ENCODE peak calls at places on chromosomes 13 and 19, in eight cellular contexts. O is fibroblast of pulmonary artery; G is naive thymus-derived CD4-positive, alpha-beta T cell; R is sigmoid colon; F is dorsolateral prefrontal cortex; N is choroid plexus epithelial cell; A is lung; S is fibroblast of mammary gland. Y is an unnamed sample.

GRCh38 chr13:108313382-108313781 is 43.9 kb downstream of the TNFSF13B start:
- DNase-seq in S (peak; percentile 6), G (no peak), A (no peak), N (no peak), R (no peak), O (no peak), F (no peak), Y (no peak)

GRCh38 chr13:114264886-114265611 is 16.4 kb upstream of the UPF3A start:
- DNase-seq in F (no peak), N (peak; percentile 43), A (no peak), R (no peak), G (no peak), S (peak; percentile 66), O (peak; percentile 44), Y (peak; percentile 80)

GRCh38 chr13:67549331-67549730 is 319.2 kb upstream of the PCDH9 start:
- DNase-seq in F (no peak), O (peak; percentile 28), G (no peak), R (no peak), N (peak; percentile 91), S (peak; percentile 68), A (no peak), Y (peak; percentile 99)

GRCh38 chr19:16051254-16052025 is 24.9 kb upstream of the TPM4 start:
- DNase-seq in S (peak; percentile 60), N (peak; percentile 70), F (no peak), G (no peak), O (peak; percentile 39), R (no peak), A (no peak), Y (no peak)

GRCh38 chr19:28235606-28236125 is 977.3 kb downstream of the UQCRFS1 start:
- DNase-seq in O (no peak), R (no peak), G (no peak), S (no peak), A (no peak), F (no peak), N (no peak), Y (no peak)

GRCh38 chr13:96338030-96338429 is 248.1 kb downstream of the HS6ST3 start:
- DNase-seq in F (no peak), S (no peak), R (no peak), O (no peak), A (no peak), G (no peak), N (no peak), Y (no peak)

GRCh38 chr19:19619849-19620210 is 1.3 kb upstream of the PBX4 start:
- DNase-seq in F (no peak), G (no peak), S (no peak), O (no peak), A (no peak), R (no peak), N (no peak), Y (no peak)

GRCh38 chr19:51181913-51182419 is 39.9 kb downstream of the SIGLEC7 start:
- DNase-seq in N (peak; percentile 14), O (no peak), F (peak; percentile 47), S (peak; percentile 7), G (no peak), A (no peak), R (no peak), Y (no peak)

GRCh38 chr19:54469496-54469934 is 3.6 kb downstream of the CDC42EP5 start:
- DNase-seq in F (no peak), R (no peak), A (no peak), S (no peak), G (no peak), N (no peak), O (no peak), Y (no peak)

GRCh38 chr13:114108141-114108761 is 24.2 kb downstream of the RASA3 start:
- DNase-seq in O (no peak), F (peak; percentile 24), R (peak; percentile 58), S (no peak), N (no peak), G (no peak), A (no peak), Y (no peak)

GRCh38 chr13:110680852-110681251 is 25.1 kb downstream of the CARS2 start:
- DNase-seq in S (peak; percentile 29), R (no peak), N (peak; percentile 30), G (no peak), A (no peak), O (peak; percentile 28), F (no peak), Y (no peak)

GRCh38 chr19:15323496-15324235 is 8.7 kb downstream of the BRD4 start:
- DNase-seq in R (peak; percentile 80), S (peak; percentile 80), N (peak; percentile 68), G (no peak), A (no peak), O (peak; percentile 67), F (no peak), Y (no peak)

GRCh38 chr13:40629678-40630384 is 36.6 kb downstream of the FOXO1 start:
- DNase-seq in A (no peak), G (no peak), O (no peak), S (no peak), N (no peak), F (no peak), R (no peak), Y (no peak)

GRCh38 chr13:34570954-34571353 is 371.1 kb upstream of the NBEA start:
- DNase-seq in A (no peak), R (no peak), F (no peak), S (no peak), G (no peak), N (no peak), O (no peak), Y (peak; percentile 14)

GRCh38 chr19:52897149-52897935 is at the start of gene ZNF320:
- DNase-seq in R (peak; percentile 98), N (peak; percentile 94), F (peak; percentile 96), A (peak; percentile 95), O (peak; percentile 93), S (peak; percentile 91), G (peak; percentile 84), Y (peak; percentile 83)

GRCh38 chr13:98405107-98405571 is 171.8 kb downstream of the STK24 start:
- DNase-seq in N (peak; percentile 22), R (no peak), S (peak; percentile 25), O (peak; percentile 53), G (no peak), A (no peak), F (peak; percentile 66), Y (peak; percentile 10)

GRCh38 chr13:44540761-44541434 is 35.2 kb downstream of the TSC22D1 start:
- DNase-seq in F (no peak), G (no peak), R (no peak), O (no peak), S (no peak), A (no peak), N (no peak), Y (no peak)
- H3K4me3 ChIP-seq in F (no peak overlapping the region), G (no peak overlapping the region), R (no peak overlapping the region), O (no peak overlapping the region), S (no peak overlapping the region), A (no peak overlapping the region), N (no peak overlapping the region), Y (no peak overlapping the region)

GRCh38 chr19:12778020-12778904 is 2.9 kb upstream of the HOOK2 start:
- DNase-seq in S (peak; percentile 76), R (peak; percentile 92), N (peak; percentile 87), F (peak; percentile 65), G (no peak), O (peak; percentile 90), A (peak; percentile 75), Y (peak; percentile 72)

GRCh38 chr19:12779162-12779993 is 4.0 kb upstream of the HOOK2 start:
- DNase-seq in G (no peak), A (no peak), R (peak; percentile 89), N (peak; percentile 97), F (no peak), S (peak; percentile 93), O (peak; percentile 95), Y (peak; percentile 77)

GRCh38 chr19:12777217-12778019 is 2.1 kb upstream of the HOOK2 start:
- DNase-seq in R (peak; percentile 90), F (peak; percentile 69), A (peak; percentile 78), S (peak; percentile 74), G (peak; percentile 84), O (peak; percentile 80), N (peak; percentile 82), Y (no peak)

GRCh38 chr19:12782174-12782423 is 6.7 kb upstream of the HOOK2 start:
- DNase-seq in A (peak; percentile 61), R (no peak), S (no peak), G (no peak), F (no peak), N (no peak), O (no peak), Y (no peak)

DNA sequence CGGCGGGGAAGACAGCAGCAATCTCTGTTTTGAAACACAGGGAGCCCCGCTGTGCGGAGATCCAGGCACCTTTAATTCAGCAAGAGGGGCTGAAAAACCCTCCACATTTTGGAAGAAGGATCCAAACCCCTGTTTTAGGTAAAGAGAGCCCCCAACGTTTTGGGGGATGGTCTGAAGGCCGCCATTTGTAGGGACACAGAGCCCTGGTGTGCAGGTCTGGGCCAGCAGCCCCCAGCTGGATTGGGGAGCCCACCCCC is 3.5 kb upstream of the HOOK2 start:
- DNase-seq in G (no peak), A (no peak), R (no peak), F (no peak), O (no peak), N (peak; percentile 74), S (no peak), Y (no peak)
- H3K4me3 ChIP-seq in G (no peak overlapping the region), A (no peak overlapping the region), R (no peak overlapping the region), F (peak overlapping the region; percentile 72), O (peak overlapping the region; percentile 78), N (peak overlapping the region; percentile 70), S (peak overlapping the region; percentile 71), Y (peak overlapping the region; percentile 68)

DNA sequence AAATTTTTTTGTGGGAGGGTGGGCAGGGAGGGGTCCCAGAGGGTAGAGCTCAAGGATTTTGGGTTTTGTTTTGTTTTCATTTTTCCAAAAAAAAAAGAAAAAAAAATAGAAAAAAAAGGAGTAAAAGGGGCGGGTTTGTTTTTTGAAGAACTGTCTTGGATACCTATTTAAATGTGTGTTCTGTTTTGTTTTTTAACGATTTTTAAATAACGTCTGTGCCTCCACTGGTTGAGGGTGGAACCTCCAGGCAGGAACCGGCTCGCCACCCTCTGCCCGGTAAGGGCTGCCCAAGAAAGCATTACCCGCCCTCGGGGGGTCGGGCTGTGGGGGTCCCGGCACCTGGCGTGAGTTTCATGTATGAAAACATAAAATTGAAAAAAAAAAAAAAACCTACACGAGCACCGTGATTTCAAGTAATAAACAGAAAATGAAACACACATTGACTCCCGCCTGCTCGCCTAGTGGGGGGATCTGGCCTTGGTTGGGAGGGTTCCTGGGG is 10.4 kb downstream of the MIDN start:
- DNase-seq in N (no peak), G (no peak), S (no peak), R (no peak), A (no peak), F (no peak), O (no peak), Y (no peak)
- H3K4me3 ChIP-seq in N (no peak overlapping the region), G (peak overlapping the region; percentile 73), S (no peak overlapping the region), R (no peak overlapping the region), A (no peak overlapping the region), F (peak overlapping the region; percentile 27), O (no peak overlapping the region), Y (no peak overlapping the region)

GRCh38 chr13:82740442-82740841 is 1141.8 kb downstream of the SLITRK1 start:
- DNase-seq in G (no peak), N (no peak), F (no peak), O (no peak), R (peak; percentile 57), A (no peak), S (no peak), Y (no peak)

DNA sequence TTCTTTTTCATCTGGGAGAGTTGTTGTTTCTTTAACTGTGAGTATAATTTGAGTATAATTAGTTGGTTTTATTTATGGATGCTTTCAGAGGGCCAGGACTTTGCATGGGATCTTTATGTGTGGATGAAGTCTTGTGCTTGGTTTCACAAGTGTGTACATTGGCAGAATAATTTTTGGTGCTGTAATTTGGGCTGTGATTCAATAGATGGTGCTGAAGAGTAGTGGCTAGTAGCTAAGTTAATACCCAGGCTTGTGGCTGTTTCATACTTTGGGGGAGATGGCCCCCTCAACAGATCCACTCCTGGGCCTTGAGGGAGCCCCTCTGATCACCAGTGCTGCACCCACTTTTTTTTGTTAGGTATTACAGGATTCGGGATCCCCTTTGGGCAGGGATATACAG is 1142.4 kb downstream of the SLITRK1 start:
- DNase-seq in S (peak; percentile 31), A (no peak), F (no peak), O (peak; percentile 48), R (no peak), N (peak; percentile 54), G (no peak), Y (no peak)
- H3K4me3 ChIP-seq in S (no peak overlapping the region), A (no peak overlapping the region), F (no peak overlapping the region), O (no peak overlapping the region), R (no peak overlapping the region), N (no peak overlapping the region), G (no peak overlapping the region), Y (no peak overlapping the region)

Y was measured in astrocyte.